ENCODE peak calls at places on chromosomes 3 and 15, in seven cellular contexts. One of them, this sample, is unnamed.

GRCh38 chr3:58170376-58170775 is 40.4 kb downstream of the DNASE1L3 start:
- DNase-seq in neuronal stem cell: no peak
- DNase-seq in cardiac muscle cell: no peak
- DNase-seq in fibroblast of lung: no peak
- DNase-seq in PC-3: no peak
- DNase-seq in WERI-Rb-1: no peak
- DNase-seq in left ventricle myocardium inferior: no peak
- DNase-seq in this sample: no peak

GRCh38 chr3:168705412-168705811 is 609.7 kb upstream of the GOLIM4 start:
- DNase-seq in neuronal stem cell: no peak
- DNase-seq in cardiac muscle cell: no peak
- DNase-seq in fibroblast of lung: no peak
- DNase-seq in PC-3: no peak
- DNase-seq in WERI-Rb-1: no peak
- DNase-seq in left ventricle myocardium inferior: no peak
- DNase-seq in this sample: no peak

GRCh38 chr3:105137911-105138310 is 228.8 kb upstream of the ALCAM start:
- DNase-seq in neuronal stem cell: no peak
- DNase-seq in cardiac muscle cell: no peak
- DNase-seq in fibroblast of lung: no peak
- DNase-seq in PC-3: no peak
- DNase-seq in WERI-Rb-1: no peak
- DNase-seq in left ventricle myocardium inferior: no peak
- DNase-seq in this sample: no peak

GRCh38 chr15:58864602-58865419 is 68.7 kb downstream of the SLTM start:
- DNase-seq in neuronal stem cell: no peak
- DNase-seq in cardiac muscle cell: peak; percentile 76
- DNase-seq in fibroblast of lung: peak; percentile 32
- DNase-seq in PC-3: no peak
- DNase-seq in WERI-Rb-1: peak; percentile 94
- DNase-seq in left ventricle myocardium inferior: peak; percentile 39
- DNase-seq in this sample: peak; percentile 82

GRCh38 chr3:117393119-117393518 is 683.5 kb downstream of the TUSC7 start:
- DNase-seq in neuronal stem cell: no peak
- DNase-seq in cardiac muscle cell: no peak
- DNase-seq in fibroblast of lung: peak; percentile 53
- DNase-seq in PC-3: no peak
- DNase-seq in WERI-Rb-1: no peak
- DNase-seq in left ventricle myocardium inferior: no peak
- DNase-seq in this sample: no peak

GRCh38 chr15:44882499-44882968 is 74.0 kb upstream of the TERB2 start:
- DNase-seq in neuronal stem cell: no peak
- DNase-seq in cardiac muscle cell: no peak
- DNase-seq in fibroblast of lung: no peak
- DNase-seq in PC-3: peak; percentile 16
- DNase-seq in WERI-Rb-1: no peak
- DNase-seq in left ventricle myocardium inferior: no peak
- DNase-seq in this sample: no peak

GRCh38 chr15:38975282-38975990 is 410.8 kb upstream of the RASGRP1 start:
- DNase-seq in neuronal stem cell: no peak
- DNase-seq in cardiac muscle cell: no peak
- DNase-seq in fibroblast of lung: no peak
- DNase-seq in PC-3: peak; percentile 27
- DNase-seq in WERI-Rb-1: no peak
- DNase-seq in left ventricle myocardium inferior: no peak
- DNase-seq in this sample: no peak

GRCh38 chr15:52567886-52568568 is 803 bp downstream of the ARPP19 start:
- DNase-seq in neuronal stem cell: no peak
- DNase-seq in cardiac muscle cell: no peak
- DNase-seq in fibroblast of lung: no peak
- DNase-seq in PC-3: peak; percentile 53
- DNase-seq in WERI-Rb-1: peak; percentile 17
- DNase-seq in left ventricle myocardium inferior: no peak
- DNase-seq in this sample: peak; percentile 30

GRCh38 chr15:69325456-69325971 is 26.8 kb downstream of the PAQR5 start:
- DNase-seq in neuronal stem cell: no peak
- DNase-seq in cardiac muscle cell: no peak
- DNase-seq in fibroblast of lung: no peak
- DNase-seq in PC-3: no peak
- DNase-seq in WERI-Rb-1: no peak
- DNase-seq in left ventricle myocardium inferior: no peak
- DNase-seq in this sample: peak; percentile 57

GRCh38 chr3:73674280-73674679 is 49.5 kb upstream of the PDZRN3 start:
- DNase-seq in neuronal stem cell: peak; percentile 5
- DNase-seq in cardiac muscle cell: peak; percentile 47
- DNase-seq in fibroblast of lung: peak; percentile 53
- DNase-seq in PC-3: no peak
- DNase-seq in WERI-Rb-1: no peak
- DNase-seq in left ventricle myocardium inferior: no peak
- DNase-seq in this sample: no peak

GRCh38 chr3:48656841-48657281 is 5.8 kb downstream of the CELSR3 start:
- DNase-seq in neuronal stem cell: no peak
- DNase-seq in cardiac muscle cell: no peak
- DNase-seq in fibroblast of lung: no peak
- DNase-seq in PC-3: no peak
- DNase-seq in WERI-Rb-1: no peak
- DNase-seq in left ventricle myocardium inferior: no peak
- DNase-seq in this sample: peak; percentile 80

GRCh38 chr15:47750030-47750739 is 32.9 kb downstream of the SEMA6D start:
- DNase-seq in neuronal stem cell: no peak
- DNase-seq in cardiac muscle cell: peak; percentile 57
- DNase-seq in fibroblast of lung: peak; percentile 70
- DNase-seq in PC-3: peak; percentile 73
- DNase-seq in WERI-Rb-1: no peak
- DNase-seq in left ventricle myocardium inferior: no peak
- DNase-seq in this sample: no peak

GRCh38 chr3:33202581-33203457 is 15.8 kb downstream of the SUSD5 start:
- DNase-seq in neuronal stem cell: no peak
- DNase-seq in cardiac muscle cell: no peak
- DNase-seq in fibroblast of lung: no peak
- DNase-seq in PC-3: peak; percentile 12
- DNase-seq in WERI-Rb-1: no peak
- DNase-seq in left ventricle myocardium inferior: no peak
- DNase-seq in this sample: peak; percentile 17

GRCh38 chr15:92098869-92099268 is 245.4 kb downstream of the SLCO3A1 start:
- DNase-seq in neuronal stem cell: no peak
- DNase-seq in cardiac muscle cell: peak; percentile 35
- DNase-seq in fibroblast of lung: peak; percentile 39
- DNase-seq in PC-3: no peak
- DNase-seq in WERI-Rb-1: no peak
- DNase-seq in left ventricle myocardium inferior: peak; percentile 41
- DNase-seq in this sample: peak; percentile 52

GRCh38 chr3:46612324-46612723 is at the start of gene FAM240A:
- DNase-seq in neuronal stem cell: no peak
- DNase-seq in cardiac muscle cell: peak; percentile 53
- DNase-seq in fibroblast of lung: peak; percentile 47
- DNase-seq in PC-3: no peak
- DNase-seq in WERI-Rb-1: no peak
- DNase-seq in left ventricle myocardium inferior: peak; percentile 25
- DNase-seq in this sample: no peak

GRCh38 chr3:25412269-25412668 is 15.8 kb upstream of the RARB start:
- DNase-seq in neuronal stem cell: no peak
- DNase-seq in cardiac muscle cell: no peak
- DNase-seq in fibroblast of lung: peak; percentile 59
- DNase-seq in PC-3: peak; percentile 43
- DNase-seq in WERI-Rb-1: no peak
- DNase-seq in left ventricle myocardium inferior: no peak
- DNase-seq in this sample: no peak

GRCh38 chr3:61901986-61902385 is 340.6 kb downstream of the PTPRG start:
- DNase-seq in neuronal stem cell: no peak
- DNase-seq in cardiac muscle cell: no peak
- DNase-seq in fibroblast of lung: no peak
- DNase-seq in PC-3: no peak
- DNase-seq in WERI-Rb-1: no peak
- DNase-seq in left ventricle myocardium inferior: no peak
- DNase-seq in this sample: no peak

GRCh38 chr15:78213425-78213750 is 21.0 kb downstream of the ACSBG1 start:
- DNase-seq in neuronal stem cell: no peak
- DNase-seq in cardiac muscle cell: no peak
- DNase-seq in fibroblast of lung: no peak
- DNase-seq in PC-3: no peak
- DNase-seq in WERI-Rb-1: no peak
- DNase-seq in left ventricle myocardium inferior: no peak
- DNase-seq in this sample: no peak
- H3K4me3 ChIP-seq in neuronal stem cell: no peak overlapping the region
- H3K4me3 ChIP-seq in cardiac muscle cell: no peak overlapping the region
- H3K4me3 ChIP-seq in fibroblast of lung: no peak overlapping the region
- H3K4me3 ChIP-seq in PC-3: no peak overlapping the region
- H3K4me3 ChIP-seq in WERI-Rb-1: no peak overlapping the region
- H3K4me3 ChIP-seq in left ventricle myocardium inferior: no peak overlapping the region
- H3K4me3 ChIP-seq in this sample: no peak overlapping the region

DNA sequence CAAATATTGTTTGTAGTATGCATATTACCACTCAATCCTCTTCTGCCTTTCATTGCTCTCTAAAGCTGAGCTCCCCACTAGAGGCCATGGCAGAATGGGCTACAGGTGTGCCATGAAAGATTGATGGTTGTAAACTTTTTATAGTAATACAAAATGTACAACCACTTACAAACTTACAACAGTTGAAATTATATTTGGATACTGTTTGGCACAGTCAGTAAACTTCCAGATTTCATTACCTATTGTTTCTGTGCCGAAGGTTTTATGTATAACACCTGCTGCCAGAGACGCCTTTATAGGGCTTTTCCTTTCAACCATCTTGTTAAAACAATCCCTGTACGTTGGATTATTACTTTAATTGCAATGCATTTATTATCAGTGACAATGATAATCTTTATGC is 7.0 kb downstream of the ROPN1 start:
- DNase-seq in neuronal stem cell: no peak
- DNase-seq in cardiac muscle cell: no peak
- DNase-seq in fibroblast of lung: no peak
- DNase-seq in PC-3: no peak
- DNase-seq in WERI-Rb-1: no peak
- DNase-seq in left ventricle myocardium inferior: no peak
- DNase-seq in this sample: no peak
- H3K27me3 ChIP-seq in neuronal stem cell: peaks cover 6% of the 10 kb centered on the region
- H3K27me3 ChIP-seq in cardiac muscle cell: peaks cover 82% of the 10 kb centered on the region
- H3K27me3 ChIP-seq in fibroblast of lung: peaks cover 16% of the 10 kb centered on the region
- H3K27me3 ChIP-seq in PC-3: peaks cover 77% of the 10 kb centered on the region
- H3K27me3 ChIP-seq in WERI-Rb-1: no peaks in the 10 kb centered on the region
- H3K27me3 ChIP-seq in left ventricle myocardium inferior: peaks cover 56% of the 10 kb centered on the region
- H3K27me3 ChIP-seq in this sample: peaks cover 11% of the 10 kb centered on the region

GRCh38 chr3:195762249-195762585 is 41.4 kb downstream of the MUC20 start:
- DNase-seq in neuronal stem cell: no peak
- DNase-seq in cardiac muscle cell: no peak
- DNase-seq in fibroblast of lung: no peak
- DNase-seq in PC-3: no peak
- DNase-seq in WERI-Rb-1: no peak
- DNase-seq in left ventricle myocardium inferior: no peak
- DNase-seq in this sample: peak; percentile 67
- H3K4me3 ChIP-seq in neuronal stem cell: no peak overlapping the region
- H3K4me3 ChIP-seq in cardiac muscle cell: no peak overlapping the region
- H3K4me3 ChIP-seq in fibroblast of lung: no peak overlapping the region
- H3K4me3 ChIP-seq in PC-3: no peak overlapping the region
- H3K4me3 ChIP-seq in WERI-Rb-1: no peak overlapping the region
- H3K4me3 ChIP-seq in left ventricle myocardium inferior: no peak overlapping the region
- H3K4me3 ChIP-seq in this sample: no peak overlapping the region

GRCh38 chr3:184228376-184229137 is 828 bp upstream of the VWA5B2 start:
- DNase-seq in neuronal stem cell: no peak
- DNase-seq in cardiac muscle cell: no peak
- DNase-seq in fibroblast of lung: no peak
- DNase-seq in PC-3: no peak
- DNase-seq in WERI-Rb-1: no peak
- DNase-seq in left ventricle myocardium inferior: no peak
- DNase-seq in this sample: no peak
- H3K27me3 ChIP-seq in neuronal stem cell: peaks cover 59% of the 10 kb centered on the region
- H3K27me3 ChIP-seq in cardiac muscle cell: peaks cover 95% of the 10 kb centered on the region
- H3K27me3 ChIP-seq in fibroblast of lung: peaks cover 49% of the 10 kb centered on the region
- H3K27me3 ChIP-seq in PC-3: peaks cover 10% of the 10 kb centered on the region
- H3K27me3 ChIP-seq in WERI-Rb-1: peaks cover 4% of the 10 kb centered on the region
- H3K27me3 ChIP-seq in left ventricle myocardium inferior: peaks cover 94% of the 10 kb centered on the region
- H3K27me3 ChIP-seq in this sample: peaks cover 58% of the 10 kb centered on the region